ENCODE peak calls at places on chromosomes 5 and 9, in nine cellular contexts. One of them, this sample, is unnamed. For H3K36me3, the result is how much of the 10 kb centered on the place peaks cover.

GRCh38 chr9:21481470-21482057 is 549 bp downstream of the IFNE start:
- DNase-seq in ovary: no peak
- DNase-seq in thyroid gland: no peak
- DNase-seq in stomach: no peak
- DNase-seq in endothelial cell of umbilical vein: peak
- DNase-seq in sigmoid colon: no peak
- DNase-seq in adrenal gland: no peak
- DNase-seq in spleen: no peak
- DNase-seq in heart left ventricle: no peak
- DNase-seq in this sample: no peak

GRCh38 chr9:5425006-5425628 is 12.6 kb downstream of the PLGRKT start:
- DNase-seq in ovary: no peak
- DNase-seq in thyroid gland: no peak
- DNase-seq in stomach: no peak
- DNase-seq in endothelial cell of umbilical vein: peak
- DNase-seq in sigmoid colon: no peak
- DNase-seq in adrenal gland: no peak
- DNase-seq in spleen: no peak
- DNase-seq in heart left ventricle: no peak
- DNase-seq in this sample: no peak

GRCh38 chr5:148739524-148739923 is 85.2 kb upstream of the HTR4 start:
- DNase-seq in ovary: no peak
- DNase-seq in thyroid gland: no peak
- DNase-seq in stomach: no peak
- DNase-seq in endothelial cell of umbilical vein: peak
- DNase-seq in sigmoid colon: no peak
- DNase-seq in adrenal gland: no peak
- DNase-seq in spleen: no peak
- DNase-seq in heart left ventricle: no peak
- DNase-seq in this sample: no peak

GRCh38 chr5:131389096-131389868 is 125.4 kb downstream of the CDC42SE2 start:
- DNase-seq in ovary: no peak
- DNase-seq in thyroid gland: no peak
- DNase-seq in stomach: no peak
- DNase-seq in endothelial cell of umbilical vein: no peak
- DNase-seq in sigmoid colon: no peak
- DNase-seq in adrenal gland: no peak
- DNase-seq in spleen: no peak
- DNase-seq in heart left ventricle: no peak
- DNase-seq in this sample: no peak

GRCh38 chr5:116273458-116274242 is 188.8 kb downstream of the COMMD10 start:
- DNase-seq in ovary: no peak
- DNase-seq in thyroid gland: no peak
- DNase-seq in stomach: no peak
- DNase-seq in endothelial cell of umbilical vein: no peak
- DNase-seq in sigmoid colon: no peak
- DNase-seq in adrenal gland: no peak
- DNase-seq in spleen: no peak
- DNase-seq in heart left ventricle: no peak
- DNase-seq in this sample: no peak

GRCh38 chr9:92762781-92763708 is 1.6 kb downstream of the BICD2 start:
- DNase-seq in ovary: no peak
- DNase-seq in thyroid gland: peak
- DNase-seq in stomach: no peak
- DNase-seq in endothelial cell of umbilical vein: no peak
- DNase-seq in sigmoid colon: no peak
- DNase-seq in adrenal gland: no peak
- DNase-seq in spleen: peak
- DNase-seq in heart left ventricle: no peak
- DNase-seq in this sample: no peak

GRCh38 chr9:119227422-119227821 is 141.8 kb downstream of the BRINP1 start:
- DNase-seq in ovary: no peak
- DNase-seq in thyroid gland: no peak
- DNase-seq in stomach: no peak
- DNase-seq in endothelial cell of umbilical vein: no peak
- DNase-seq in sigmoid colon: no peak
- DNase-seq in adrenal gland: no peak
- DNase-seq in spleen: no peak
- DNase-seq in heart left ventricle: no peak
- DNase-seq in this sample: no peak

GRCh38 chr9:9598723-9599122 is 1014.1 kb downstream of the PTPRD start:
- DNase-seq in ovary: no peak
- DNase-seq in thyroid gland: no peak
- DNase-seq in stomach: no peak
- DNase-seq in endothelial cell of umbilical vein: no peak
- DNase-seq in sigmoid colon: no peak
- DNase-seq in adrenal gland: no peak
- DNase-seq in spleen: no peak
- DNase-seq in heart left ventricle: no peak
- DNase-seq in this sample: no peak

GRCh38 chr9:132614324-132614723 is 31.9 kb downstream of the BARHL1 start:
- DNase-seq in ovary: no peak
- DNase-seq in thyroid gland: no peak
- DNase-seq in stomach: no peak
- DNase-seq in endothelial cell of umbilical vein: no peak
- DNase-seq in sigmoid colon: no peak
- DNase-seq in adrenal gland: no peak
- DNase-seq in spleen: no peak
- DNase-seq in heart left ventricle: no peak
- DNase-seq in this sample: no peak

GRCh38 chr9:132622144-132622543 is 39.7 kb downstream of the BARHL1 start:
- DNase-seq in ovary: no peak
- DNase-seq in thyroid gland: peak
- DNase-seq in stomach: peak
- DNase-seq in endothelial cell of umbilical vein: no peak
- DNase-seq in sigmoid colon: no peak
- DNase-seq in adrenal gland: peak
- DNase-seq in spleen: no peak
- DNase-seq in heart left ventricle: no peak
- DNase-seq in this sample: no peak

GRCh38 chr9:132615822-132616221 is 33.4 kb downstream of the BARHL1 start:
- DNase-seq in ovary: no peak
- DNase-seq in thyroid gland: no peak
- DNase-seq in stomach: no peak
- DNase-seq in endothelial cell of umbilical vein: no peak
- DNase-seq in sigmoid colon: no peak
- DNase-seq in adrenal gland: no peak
- DNase-seq in spleen: no peak
- DNase-seq in heart left ventricle: no peak
- DNase-seq in this sample: no peak

GRCh38 chr9:132616725-132617124 is 34.3 kb downstream of the BARHL1 start:
- DNase-seq in ovary: no peak
- DNase-seq in thyroid gland: no peak
- DNase-seq in stomach: no peak
- DNase-seq in endothelial cell of umbilical vein: no peak
- DNase-seq in sigmoid colon: no peak
- DNase-seq in adrenal gland: no peak
- DNase-seq in spleen: no peak
- DNase-seq in heart left ventricle: no peak
- DNase-seq in this sample: no peak
- H3K36me3 ChIP-seq in ovary: under half
- H3K36me3 ChIP-seq in thyroid gland: under half
- H3K36me3 ChIP-seq in stomach: half or more
- H3K36me3 ChIP-seq in endothelial cell of umbilical vein: under half
- H3K36me3 ChIP-seq in sigmoid colon: under half
- H3K36me3 ChIP-seq in adrenal gland: under half
- H3K36me3 ChIP-seq in spleen: under half
- H3K36me3 ChIP-seq in heart left ventricle: half or more
- H3K36me3 ChIP-seq in this sample: under half

GRCh38 chr9:69109152-69109551 is 64.9 kb upstream of the TJP2 start:
- DNase-seq in ovary: no peak
- DNase-seq in thyroid gland: no peak
- DNase-seq in stomach: no peak
- DNase-seq in endothelial cell of umbilical vein: no peak
- DNase-seq in sigmoid colon: no peak
- DNase-seq in adrenal gland: no peak
- DNase-seq in spleen: no peak
- DNase-seq in heart left ventricle: no peak
- DNase-seq in this sample: no peak

GRCh38 chr9:69107801-69108200 is 66.3 kb upstream of the TJP2 start:
- DNase-seq in ovary: no peak
- DNase-seq in thyroid gland: no peak
- DNase-seq in stomach: no peak
- DNase-seq in endothelial cell of umbilical vein: no peak
- DNase-seq in sigmoid colon: no peak
- DNase-seq in adrenal gland: no peak
- DNase-seq in spleen: no peak
- DNase-seq in heart left ventricle: no peak
- DNase-seq in this sample: no peak

DNA sequence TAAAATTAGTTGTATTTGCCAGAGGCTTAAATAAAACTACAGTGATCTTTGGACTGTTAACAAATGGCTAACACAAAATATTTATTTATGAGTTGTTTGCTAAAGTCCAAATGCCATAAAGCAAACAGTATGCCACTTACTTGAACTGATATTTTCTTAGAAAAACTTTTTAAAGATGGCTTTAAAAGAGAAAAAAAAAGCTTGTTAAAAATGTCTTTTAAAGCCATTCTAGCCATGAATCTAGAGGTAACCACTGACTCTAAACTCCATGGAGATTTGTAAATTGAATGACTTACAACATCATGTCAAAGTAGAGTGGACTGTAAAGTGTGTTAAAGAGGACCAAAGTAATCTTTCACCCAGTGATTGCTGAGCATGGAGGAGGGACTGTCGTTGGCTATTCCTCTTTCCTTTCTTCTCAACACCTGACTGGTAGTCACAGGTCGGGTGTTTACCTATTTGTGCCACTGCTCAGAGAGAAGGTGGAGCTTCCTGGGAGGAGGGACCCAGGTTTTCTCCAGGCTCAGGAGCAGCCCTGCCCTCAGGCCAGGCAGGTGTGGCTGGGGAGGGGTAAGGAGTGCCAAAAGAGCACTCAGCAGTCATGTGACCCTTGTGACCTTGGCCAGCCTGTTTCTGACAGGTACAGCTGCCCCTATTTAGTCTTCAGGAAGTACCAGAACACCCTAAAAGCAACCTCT is 69.1 kb upstream of the TJP2 start:
- DNase-seq in ovary: no peak
- DNase-seq in thyroid gland: peak
- DNase-seq in stomach: peak
- DNase-seq in endothelial cell of umbilical vein: no peak
- DNase-seq in sigmoid colon: no peak
- DNase-seq in adrenal gland: no peak
- DNase-seq in spleen: no peak
- DNase-seq in heart left ventricle: no peak
- DNase-seq in this sample: peak
- TF ChIP-seq POLR2A in ovary: no peak
- TF ChIP-seq POLR2A in thyroid gland: peak
- TF ChIP-seq POLR2A in stomach: no peak
- TF ChIP-seq POLR2A in endothelial cell of umbilical vein: no peak
- TF ChIP-seq POLR2A in sigmoid colon: no peak
- TF ChIP-seq POLR2A in adrenal gland: no peak
- TF ChIP-seq POLR2A in spleen: no peak
- TF ChIP-seq POLR2A in heart left ventricle: no peak
- TF ChIP-seq POLR2A in this sample: peak

GRCh38 chr5:120035815-120036577 is 406.6 kb downstream of the FAM170A start:
- DNase-seq in ovary: no peak
- DNase-seq in thyroid gland: no peak
- DNase-seq in stomach: no peak
- DNase-seq in endothelial cell of umbilical vein: no peak
- DNase-seq in sigmoid colon: no peak
- DNase-seq in adrenal gland: no peak
- DNase-seq in spleen: no peak
- DNase-seq in heart left ventricle: no peak
- DNase-seq in this sample: no peak

GRCh38 chr5:120039111-120039510 is 409.8 kb downstream of the FAM170A start:
- DNase-seq in ovary: no peak
- DNase-seq in thyroid gland: no peak
- DNase-seq in stomach: no peak
- DNase-seq in endothelial cell of umbilical vein: no peak
- DNase-seq in sigmoid colon: no peak
- DNase-seq in adrenal gland: no peak
- DNase-seq in spleen: no peak
- DNase-seq in heart left ventricle: no peak
- DNase-seq in this sample: no peak

GRCh38 chr5:120035181-120035580 is 405.8 kb downstream of the FAM170A start:
- DNase-seq in ovary: no peak
- DNase-seq in thyroid gland: no peak
- DNase-seq in stomach: no peak
- DNase-seq in endothelial cell of umbilical vein: no peak
- DNase-seq in sigmoid colon: no peak
- DNase-seq in adrenal gland: no peak
- DNase-seq in spleen: no peak
- DNase-seq in heart left ventricle: no peak
- DNase-seq in this sample: no peak
- H3K36me3 ChIP-seq in ovary: under half
- H3K36me3 ChIP-seq in thyroid gland: under half
- H3K36me3 ChIP-seq in stomach: under half
- H3K36me3 ChIP-seq in endothelial cell of umbilical vein: under half
- H3K36me3 ChIP-seq in sigmoid colon: under half
- H3K36me3 ChIP-seq in adrenal gland: under half
- H3K36me3 ChIP-seq in spleen: under half
- H3K36me3 ChIP-seq in heart left ventricle: under half
- H3K36me3 ChIP-seq in this sample: under half

GRCh38 chr9:35618854-35619799 is 914 bp upstream of the CD72 start:
- DNase-seq in ovary: no peak
- DNase-seq in thyroid gland: no peak
- DNase-seq in stomach: peak
- DNase-seq in endothelial cell of umbilical vein: no peak
- DNase-seq in sigmoid colon: no peak
- DNase-seq in adrenal gland: peak
- DNase-seq in spleen: peak
- DNase-seq in heart left ventricle: no peak
- DNase-seq in this sample: no peak

GRCh38 chr9:35617548-35617947 is 665 bp downstream of the CD72 start:
- DNase-seq in ovary: no peak
- DNase-seq in thyroid gland: no peak
- DNase-seq in stomach: no peak
- DNase-seq in endothelial cell of umbilical vein: no peak
- DNase-seq in sigmoid colon: no peak
- DNase-seq in adrenal gland: no peak
- DNase-seq in spleen: no peak
- DNase-seq in heart left ventricle: no peak
- DNase-seq in this sample: no peak

GRCh38 chr9:35616681-35617459 is 1.3 kb downstream of the CD72 start:
- DNase-seq in ovary: peak
- DNase-seq in thyroid gland: peak
- DNase-seq in stomach: peak
- DNase-seq in endothelial cell of umbilical vein: peak
- DNase-seq in sigmoid colon: peak
- DNase-seq in adrenal gland: peak
- DNase-seq in spleen: peak
- DNase-seq in heart left ventricle: peak
- DNase-seq in this sample: peak

GRCh38 chr9:35619800-35620158 is 1.6 kb upstream of the CD72 start:
- DNase-seq in ovary: no peak
- DNase-seq in thyroid gland: no peak
- DNase-seq in stomach: no peak
- DNase-seq in endothelial cell of umbilical vein: no peak
- DNase-seq in sigmoid colon: no peak
- DNase-seq in adrenal gland: no peak
- DNase-seq in spleen: peak
- DNase-seq in heart left ventricle: no peak
- DNase-seq in this sample: no peak

DNA sequence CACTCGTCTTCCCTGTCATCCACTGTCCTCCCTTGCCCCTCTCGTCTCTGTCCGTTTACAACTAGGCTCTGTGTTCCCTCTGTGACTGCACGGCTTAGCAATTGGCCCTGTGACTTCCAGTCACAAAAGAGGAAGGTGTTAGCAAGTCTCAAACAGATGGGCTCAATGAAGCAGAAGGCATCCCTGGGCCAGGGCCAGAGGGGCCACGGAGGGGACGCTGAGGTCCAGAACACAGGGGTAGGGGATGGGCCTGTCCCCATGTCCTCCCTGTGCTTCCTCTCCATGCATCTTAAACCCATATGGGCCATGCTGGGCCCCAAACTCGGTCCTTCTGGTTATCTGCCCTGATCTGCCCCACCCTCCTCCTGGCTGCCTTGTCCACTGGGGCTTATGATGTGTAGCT is at the start of gene CD72:
- DNase-seq in ovary: no peak
- DNase-seq in thyroid gland: no peak
- DNase-seq in stomach: no peak
- DNase-seq in endothelial cell of umbilical vein: no peak
- DNase-seq in sigmoid colon: no peak
- DNase-seq in adrenal gland: peak
- DNase-seq in spleen: peak
- DNase-seq in heart left ventricle: no peak
- DNase-seq in this sample: no peak
- TF ChIP-seq POLR2A in ovary: no peak
- TF ChIP-seq POLR2A in thyroid gland: no peak
- TF ChIP-seq POLR2A in stomach: no peak
- TF ChIP-seq POLR2A in endothelial cell of umbilical vein: no peak
- TF ChIP-seq POLR2A in sigmoid colon: no peak
- TF ChIP-seq POLR2A in adrenal gland: no peak
- TF ChIP-seq POLR2A in spleen: no peak
- TF ChIP-seq POLR2A in heart left ventricle: no peak
- TF ChIP-seq POLR2A in this sample: no peak

This sample was measured in prostate gland.